ENCODE peak calls at places on chromosomes 1 and 21, in eight cellular contexts. U is PC-3; T is CD8-positive, alpha-beta memory T cell; F is CD8-positive, alpha-beta T cell; W is fibroblast of lung; N is right cardiac atrium; P is bronchial epithelial cell; J is left ventricle myocardium inferior. B is an unnamed sample.

GRCh38 chr21:27827972-27828371 is 861.1 kb upstream of the ADAMTS5 start:
- DNase-seq in J (no peak), F (no peak), T (no peak), W (no peak), N (no peak), P (peak), U (peak), B (no peak)

GRCh38 chr1:221394011-221394544 is 347.8 kb downstream of the DUSP10 start:
- DNase-seq in F (no peak), U (peak), N (no peak), W (peak), T (no peak), P (peak), J (no peak), B (peak)

GRCh38 chr1:180912211-180912800 is 391 bp upstream of the KIAA1614 start:
- DNase-seq in N (peak), P (no peak), W (peak), F (no peak), U (no peak), T (no peak), J (no peak), B (peak)

GRCh38 chr1:183651621-183652020 is 1.5 kb downstream of the APOBEC4 start:
- DNase-seq in T (no peak), W (no peak), P (no peak), U (no peak), J (no peak), F (no peak), N (no peak), B (no peak)

GRCh38 chr1:117146570-117147340 is 25.2 kb upstream of the TRIM45 start:
- DNase-seq in F (no peak), W (peak), U (peak), T (no peak), J (no peak), P (peak), N (no peak), B (peak)

GRCh38 chr1:215970406-215970805 is 403.3 kb downstream of the KCTD3 start:
- DNase-seq in F (no peak), W (peak), J (no peak), N (peak), U (no peak), T (no peak), P (no peak), B (no peak)

GRCh38 chr1:164648211-164649080 is 89.5 kb downstream of the PBX1 start:
- DNase-seq in J (no peak), F (no peak), W (no peak), P (no peak), N (no peak), T (no peak), U (peak), B (no peak)

GRCh38 chr1:221708076-221708571 is 33.8 kb downstream of the DUSP10 start:
- DNase-seq in W (no peak), U (no peak), T (no peak), P (no peak), F (peak), J (no peak), N (no peak), B (no peak)

GRCh38 chr1:202161151-202162048 is 998 bp upstream of the PTPN7 start:
- DNase-seq in T (peak), U (no peak), N (no peak), P (no peak), W (no peak), J (no peak), F (no peak), B (no peak)

GRCh38 chr1:219143735-219144134 is 29.9 kb upstream of the LYPLAL1 start:
- DNase-seq in N (no peak), P (peak), W (no peak), T (no peak), U (peak), J (no peak), F (no peak), B (no peak)

DNA sequence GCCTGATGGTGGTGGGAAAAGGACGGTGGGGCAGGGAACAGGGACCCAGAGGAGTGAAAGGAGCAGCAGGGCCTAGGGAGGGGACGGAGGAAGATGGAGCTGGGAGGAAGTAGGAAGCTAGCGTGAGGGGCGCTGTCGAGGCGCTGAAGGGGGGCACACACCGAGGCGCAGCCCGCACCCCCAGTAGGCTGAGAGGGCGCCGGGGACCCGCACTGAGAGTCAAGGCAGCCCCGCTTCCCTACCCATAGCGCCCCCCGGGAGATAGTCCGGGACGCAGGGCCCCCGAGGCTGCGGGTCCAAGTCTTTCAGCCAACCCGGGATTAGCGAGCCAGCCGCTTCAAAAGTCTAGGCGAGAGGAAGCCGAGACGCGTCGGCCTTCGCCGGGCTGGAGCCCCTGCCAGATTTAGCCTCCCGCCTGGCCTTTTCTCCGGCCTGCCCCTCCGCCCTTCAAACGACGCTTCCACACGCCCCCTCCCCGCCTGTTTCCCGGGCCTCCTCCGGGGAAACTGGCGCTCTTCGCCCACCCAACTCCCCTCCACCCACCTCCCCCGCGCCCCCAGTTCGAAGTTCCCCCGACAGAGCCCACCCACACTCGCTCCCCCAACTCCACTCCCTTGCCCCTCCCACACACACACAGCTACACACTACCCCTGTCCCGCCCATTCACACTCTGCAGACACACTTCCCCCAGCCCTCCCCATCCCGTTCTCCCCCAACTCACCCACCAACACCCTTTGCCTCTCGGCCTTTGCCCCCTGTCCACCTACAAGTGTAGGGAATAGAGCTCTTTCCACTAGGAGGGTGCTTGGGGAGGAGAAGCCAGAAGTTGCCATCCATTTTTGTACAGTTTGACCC is 7.8 kb upstream of the PROX1 start:
- DNase-seq in W (no peak), J (no peak), F (no peak), U (no peak), T (no peak), P (no peak), N (peak), B (no peak)
- H3K4me3 ChIP-seq in W (no peak), J (no peak), F (no peak), U (no peak), T (no peak), P (no peak), N (no peak), B (no peak)

DNA sequence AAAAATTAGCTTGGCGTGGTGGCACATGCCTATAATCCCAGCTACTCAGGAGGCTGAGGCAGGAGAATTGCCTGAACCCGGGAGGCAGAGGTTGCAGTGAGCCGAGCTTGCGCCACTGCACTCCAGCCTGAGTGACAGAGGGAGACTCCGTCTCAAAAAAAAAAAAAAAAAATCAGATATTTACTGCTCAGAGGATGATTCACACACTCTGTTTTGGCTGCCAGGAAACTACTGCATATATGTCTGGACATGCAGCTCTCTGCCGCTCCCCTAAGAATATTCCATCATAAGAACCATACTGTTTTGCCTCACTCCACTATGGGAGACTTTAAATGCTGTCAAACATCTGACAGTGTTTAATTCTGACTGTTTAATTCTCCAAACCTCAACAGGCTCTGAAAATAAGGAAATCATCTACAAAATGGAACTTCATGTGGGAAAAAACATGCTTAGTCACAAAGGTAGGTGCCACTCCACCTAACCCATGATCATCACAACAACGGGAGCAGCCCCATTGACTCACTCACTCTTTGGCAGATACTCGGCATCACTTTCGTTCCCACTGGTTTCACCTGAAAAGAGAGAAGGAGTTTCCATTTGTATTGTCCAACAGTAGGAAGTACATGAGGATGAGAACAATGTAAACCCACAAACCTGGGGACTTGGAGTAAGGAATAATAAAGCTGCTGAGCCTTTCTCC is 29.3 kb upstream of the BCAS2 start:
- DNase-seq in T (no peak), U (peak), N (no peak), F (no peak), W (peak), J (no peak), P (peak), B (peak)
- H3K4me3 ChIP-seq in T (no peak), U (no peak), N (no peak), F (no peak), W (no peak), J (no peak), P (no peak), B (no peak)

GRCh38 chr1:55211909-55212308 is 3.3 kb downstream of the USP24 start:
- DNase-seq in J (no peak), P (no peak), T (no peak), N (no peak), W (no peak), U (no peak), F (no peak), B (no peak)
- H3K4me3 ChIP-seq in J (peak), P (no peak), T (peak), N (no peak), W (no peak), U (peak), F (peak), B (no peak)

GRCh38 chr1:214466759-214467585 is 84.4 kb downstream of the PTPN14 start:
- DNase-seq in W (no peak), T (no peak), P (peak), U (peak), J (no peak), F (no peak), N (no peak), B (no peak)

GRCh38 chr1:214462882-214463281 is 88.5 kb downstream of the PTPN14 start:
- DNase-seq in U (no peak), J (no peak), F (no peak), N (no peak), P (no peak), T (no peak), W (no peak), B (no peak)

GRCh38 chr1:214461305-214461704 is 90.1 kb downstream of the PTPN14 start:
- DNase-seq in T (no peak), J (no peak), U (no peak), F (no peak), W (no peak), P (no peak), N (no peak), B (no peak)

GRCh38 chr1:214463596-214463995 is 87.8 kb downstream of the PTPN14 start:
- DNase-seq in T (no peak), P (no peak), U (no peak), F (no peak), J (no peak), N (no peak), W (no peak), B (no peak)

GRCh38 chr1:214464303-214465287 is 86.8 kb downstream of the PTPN14 start:
- DNase-seq in W (no peak), U (no peak), N (no peak), P (no peak), T (no peak), J (no peak), F (no peak), B (no peak)
- H3K4me3 ChIP-seq in W (no peak), U (no peak), N (no peak), P (no peak), T (no peak), J (peak), F (no peak), B (no peak)

GRCh38 chr21:36541721-36542139 is 61.8 kb upstream of the CLDN14 start:
- DNase-seq in N (no peak), U (no peak), P (no peak), F (no peak), T (no peak), W (no peak), J (no peak), B (no peak)
- H3K4me3 ChIP-seq in N (no peak), U (no peak), P (no peak), F (no peak), T (no peak), W (no peak), J (no peak), B (no peak)

GRCh38 chr1:50977575-50978143 is 7.6 kb downstream of the CDKN2C start:
- DNase-seq in N (peak), P (no peak), F (peak), T (peak), J (peak), W (peak), U (peak), B (no peak)

GRCh38 chr1:50978144-50978851 is 8.3 kb downstream of the CDKN2C start:
- DNase-seq in F (peak), W (peak), U (peak), P (peak), T (peak), J (peak), N (peak), B (no peak)

GRCh38 chr1:50979964-50980363 is 9.9 kb downstream of the CDKN2C start:
- DNase-seq in T (no peak), P (no peak), U (no peak), J (no peak), W (no peak), F (no peak), N (no peak), B (no peak)

GRCh38 chr1:50980505-50980904 is 10.5 kb downstream of the CDKN2C start:
- DNase-seq in F (no peak), U (no peak), P (no peak), N (no peak), T (no peak), W (no peak), J (no peak), B (no peak)

DNA sequence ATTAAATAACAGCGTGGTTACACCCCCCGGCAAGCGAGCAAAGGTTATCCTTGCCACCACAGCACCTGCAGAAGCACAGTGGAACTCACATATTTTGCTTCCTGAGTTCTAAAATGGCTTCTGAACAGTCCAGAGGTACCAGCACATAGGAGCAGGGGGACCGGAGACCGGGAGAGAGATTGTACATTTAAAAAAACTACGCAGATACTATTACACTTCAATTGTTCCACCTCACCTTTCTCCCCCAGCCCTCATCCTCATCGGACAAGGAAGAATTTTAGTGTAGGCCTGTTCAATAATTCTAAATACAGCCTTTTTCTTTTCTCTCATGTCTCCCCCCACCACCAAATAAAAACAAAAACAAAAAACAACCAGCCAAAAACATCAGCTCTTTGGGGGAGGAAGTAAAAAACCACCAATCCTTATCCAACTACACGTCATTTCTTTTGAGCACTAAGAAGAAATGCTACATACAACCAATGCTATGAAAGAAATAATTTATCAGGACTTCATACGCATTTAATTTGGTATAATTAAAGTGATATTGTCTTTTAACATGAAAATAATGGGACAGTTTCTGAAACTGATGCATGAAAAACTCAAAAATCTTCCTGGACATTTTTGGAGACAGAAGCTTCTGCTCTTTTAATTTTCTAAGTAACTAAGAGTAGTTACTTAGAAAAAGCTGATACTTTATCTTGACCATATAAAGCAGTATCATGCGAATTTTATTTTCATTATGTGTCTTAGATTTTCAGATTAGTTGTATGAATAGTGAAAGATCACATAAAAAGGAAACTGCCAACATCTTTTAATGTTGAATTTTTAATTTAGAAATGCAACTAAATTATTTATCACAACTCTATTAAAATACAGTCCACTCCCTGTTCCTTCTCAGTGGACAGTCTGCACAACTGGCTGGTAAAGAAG is 9.1 kb downstream of the CDKN2C start:
- DNase-seq in T (peak), N (no peak), J (no peak), W (peak), P (no peak), F (peak), U (peak), B (no peak)
- H3K4me3 ChIP-seq in T (peak), N (peak), J (peak), W (peak), P (no peak), F (peak), U (peak), B (peak)